ENCODE peak calls at places on chromosomes 1 and 21, in four cellular contexts. O is H9; C is activated CD8-positive, alpha-beta memory T cell treated with anti-CD3 and anti-CD28 coated beads, Interleukin-2, amount 10 ng/mL, durations not matched to agents 7 days and 5 days; E is memory B cell. R is an unnamed sample.

GRCh38 chr1:104787866-104788510 is 1038.3 kb downstream of the AMY1C start:
- DNase-seq in O (no peak), C (no peak), E (no peak), R (no peak)

GRCh38 chr1:198203434-198203833 is 46.6 kb downstream of the NEK7 start:
- DNase-seq in C (no peak), E (no peak), O (no peak), R (no peak)

GRCh38 chr1:229130028-229130668 is 140.8 kb upstream of the RAB4A start:
- DNase-seq in O (no peak), C (no peak), E (no peak), R (no peak)

GRCh38 chr1:233730809-233731208 is 116.9 kb downstream of the KCNK1 start:
- DNase-seq in E (no peak), O (peak), C (no peak), R (no peak)

GRCh38 chr21:29382029-29382654 is 83.4 kb downstream of the BACH1 start:
- DNase-seq in C (no peak), O (no peak), E (no peak), R (no peak)

GRCh38 chr1:218874313-218874712 is 299.4 kb upstream of the LYPLAL1 start:
- DNase-seq in O (no peak), E (no peak), C (no peak), R (no peak)

GRCh38 chr1:233391338-233391737 is 63.8 kb downstream of the MAP3K21 start:
- DNase-seq in O (no peak), C (no peak), E (no peak), R (no peak)

GRCh38 chr1:76140227-76140626 is 65.7 kb downstream of the ST6GALNAC3 start:
- DNase-seq in O (peak), C (no peak), E (no peak), R (no peak)

GRCh38 chr1:244403431-244403830 is 48.3 kb downstream of the ADSS2 start:
- DNase-seq in E (no peak), O (no peak), C (no peak), R (no peak)

GRCh38 chr1:84715620-84716019 is 25.4 kb upstream of the SSX2IP start:
- DNase-seq in C (no peak), O (no peak), E (no peak), R (no peak)

GRCh38 chr1:232793944-232794343 is 11.3 kb upstream of the MAP10 start:
- DNase-seq in E (no peak), C (peak), O (no peak), R (no peak)